ENCODE peak calls at places on chromosomes 1 and 21, in seven cellular contexts. T is cardiac muscle cell, Z is esophagus squamous epithelium, V is pancreas, H is GM12878, R is left ventricle myocardium inferior, N is NT2/D1. P is an unnamed sample. For H3K4me1, the result is how much of the 10 kb centered on the place peaks cover.

GRCh38 chr1:61007534-61008364 is 74.6 kb upstream of the NFIA start:
- DNase-seq in R (no peak), Z (no peak), H (no peak), T (no peak), N (peak), V (no peak), P (no peak)

GRCh38 chr1:116697892-116698595 is 30.5 kb upstream of the IGSF3 start:
- DNase-seq in H (no peak), T (no peak), Z (no peak), V (no peak), R (no peak), N (no peak), P (no peak)

GRCh38 chr1:3319874-3320245 is 134.6 kb upstream of the ARHGEF16 start:
- DNase-seq in H (no peak), Z (no peak), V (peak), N (peak), R (no peak), T (peak), P (no peak)

GRCh38 chr1:19664453-19665043 is at the start of gene HTR6:
- DNase-seq in H (no peak), R (no peak), V (no peak), N (no peak), Z (no peak), T (no peak), P (no peak)

GRCh38 chr1:78678324-78678723 is 28.7 kb downstream of the IFI44 start:
- DNase-seq in H (no peak), R (no peak), T (no peak), N (no peak), Z (no peak), V (no peak), P (no peak)

GRCh38 chr21:28439246-28439645 is 553.4 kb downstream of the LTN1 start:
- DNase-seq in R (no peak), N (no peak), V (no peak), Z (no peak), T (no peak), H (no peak), P (no peak)

GRCh38 chr1:151680812-151681211 is 35.8 kb downstream of the CELF3 start:
- DNase-seq in R (no peak), V (no peak), Z (no peak), N (no peak), T (peak), H (no peak), P (no peak)

GRCh38 chr1:53068314-53069084 is 6.5 kb downstream of the PODN start:
- DNase-seq in T (no peak), H (no peak), Z (no peak), V (no peak), N (no peak), R (peak), P (no peak)

GRCh38 chr1:78408192-78408591 is 82.6 kb upstream of the PTGFR start:
- DNase-seq in T (no peak), Z (no peak), R (no peak), V (no peak), N (no peak), H (no peak), P (no peak)

GRCh38 chr1:30159015-30159414 is 564.4 kb downstream of the MATN1 start:
- DNase-seq in T (no peak), V (no peak), Z (no peak), H (no peak), R (no peak), N (no peak), P (no peak)

GRCh38 chr21:45590246-45590725 is 48.0 kb upstream of the SLC19A1 start:
- DNase-seq in V (peak), N (peak), T (peak), R (peak), H (no peak), Z (no peak), P (peak)

GRCh38 chr1:3032970-3033794 is 11.9 kb downstream of the ACTRT2 start:
- DNase-seq in N (no peak), V (no peak), Z (no peak), H (no peak), R (no peak), T (no peak), P (no peak)

GRCh38 chr1:229058111-229058551 is 212.8 kb upstream of the RAB4A start:
- DNase-seq in H (no peak), T (no peak), N (no peak), R (no peak), V (no peak), Z (no peak), P (no peak)

GRCh38 chr1:172351347-172351746 is 69.1 kb upstream of the C1orf105 start:
- DNase-seq in Z (no peak), H (no peak), V (no peak), T (peak), R (no peak), N (no peak), P (no peak)

GRCh38 chr1:10814312-10814711 is 17.9 kb upstream of the CASZ1 start:
- DNase-seq in T (no peak), V (no peak), H (no peak), Z (no peak), R (no peak), N (no peak), P (peak)

GRCh38 chr1:119554188-119554587 is 47.2 kb downstream of the HSD3B1 start:
- DNase-seq in N (no peak), V (peak), Z (no peak), R (no peak), H (no peak), T (peak), P (no peak)

GRCh38 chr21:33490991-33491372 is 534 bp downstream of the DNAJC28 start:
- DNase-seq in V (no peak), Z (no peak), T (peak), H (no peak), N (no peak), R (no peak), P (no peak)

GRCh38 chr1:94622757-94623156 is 81.2 kb upstream of the F3 start:
- DNase-seq in T (peak), N (no peak), R (no peak), V (no peak), Z (no peak), H (no peak), P (no peak)

GRCh38 chr21:41375875-41376274 is 14.0 kb downstream of the MX2 start:
- DNase-seq in H (no peak), N (no peak), R (no peak), V (no peak), T (no peak), Z (no peak), P (no peak)

GRCh38 chr1:3063379-3064295 is 5.4 kb upstream of the PRDM16 start:
- DNase-seq in Z (no peak), N (no peak), T (no peak), R (no peak), H (no peak), V (no peak), P (no peak)

GRCh38 chr1:169308313-169309039 is 59.1 kb downstream of the NME7 start:
- DNase-seq in N (no peak), T (no peak), H (no peak), V (no peak), R (no peak), Z (no peak), P (no peak)

GRCh38 chr1:172934417-172934762 is 116.4 kb downstream of the TNFSF18 start:
- DNase-seq in V (no peak), R (no peak), H (no peak), T (no peak), N (no peak), Z (no peak), P (no peak)

GRCh38 chr1:155996166-155996565 is 17.8 kb upstream of the ARHGEF2 start:
- DNase-seq in R (no peak), Z (no peak), N (no peak), H (no peak), T (no peak), V (no peak), P (no peak)

GRCh38 chr1:22350171-22350961 is 101.3 kb upstream of the ZBTB40 start:
- DNase-seq in H (no peak), R (no peak), Z (no peak), V (no peak), N (no peak), T (no peak), P (no peak)

GRCh38 chr1:235952950-235953615 is 86.4 kb upstream of the LYST start:
- DNase-seq in H (peak), Z (no peak), V (no peak), T (no peak), R (no peak), N (no peak), P (no peak)

GRCh38 chr1:26025517-26025916 is 3.9 kb downstream of the EXTL1 start:
- DNase-seq in Z (no peak), N (no peak), R (no peak), H (no peak), T (no peak), V (no peak), P (no peak)

GRCh38 chr21:44984792-44985440 is 45.1 kb downstream of the SLX9 start:
- DNase-seq in H (no peak), Z (no peak), T (no peak), V (no peak), R (peak), N (no peak), P (peak)

GRCh38 chr1:119603695-119604094 is 44.4 kb downstream of the ZNF697 start:
- DNase-seq in Z (no peak), R (no peak), T (peak), N (no peak), V (no peak), H (no peak), P (no peak)

GRCh38 chr21:22743085-22743484 is 1744.9 kb downstream of the NCAM2 start:
- DNase-seq in V (no peak), T (no peak), R (no peak), Z (no peak), H (no peak), N (no peak), P (no peak)

GRCh38 chr1:173023343-173023742 is 27.4 kb downstream of the TNFSF18 start:
- DNase-seq in T (no peak), R (no peak), V (no peak), Z (no peak), N (no peak), H (no peak), P (no peak)

GRCh38 chr1:7267493-7267892 is 482.2 kb downstream of the CAMTA1 start:
- DNase-seq in N (no peak), V (no peak), T (no peak), Z (no peak), R (no peak), H (no peak), P (no peak)

GRCh38 chr1:115559987-115560386 is 81.8 kb upstream of the VANGL1 start:
- DNase-seq in Z (no peak), N (no peak), T (no peak), V (no peak), R (no peak), H (no peak), P (no peak)

GRCh38 chr1:15834406-15835204 is 12.9 kb upstream of the SPEN start:
- DNase-seq in H (peak), Z (peak), N (peak), T (peak), V (peak), R (peak), P (peak)

GRCh38 chr1:235054466-235054865 is 74.2 kb downstream of the TOMM20 start:
- DNase-seq in T (no peak), N (no peak), R (no peak), H (no peak), Z (no peak), V (no peak), P (no peak)

GRCh38 chr1:160836981-160837557 is 25.6 kb downstream of the CD244 start:
- DNase-seq in H (no peak), T (peak), Z (no peak), R (no peak), V (no peak), N (no peak), P (no peak)

GRCh38 chr1:160838876-160839275 is 23.8 kb downstream of the CD244 start:
- DNase-seq in H (no peak), Z (no peak), N (no peak), T (no peak), V (no peak), R (no peak), P (no peak)

GRCh38 chr1:160837558-160838205 is 25.0 kb downstream of the CD244 start:
- DNase-seq in T (peak), R (peak), Z (peak), V (no peak), N (peak), H (peak), P (peak)

GRCh38 chr1:160844447-160845232 is 18.0 kb downstream of the CD244 start:
- DNase-seq in V (no peak), R (no peak), N (no peak), Z (no peak), H (no peak), T (no peak), P (no peak)

GRCh38 chr1:160841079-160841478 is 21.6 kb downstream of the CD244 start:
- DNase-seq in V (no peak), T (no peak), R (no peak), H (no peak), N (no peak), Z (no peak), P (no peak)
- H3K4me1 ChIP-seq in V (under half), T (under half), R (under half), H (under half), N (under half), Z (under half), P (under half)

GRCh38 chr1:39395357-39395831 is 96.0 kb upstream of the BMP8A start:
- DNase-seq in V (no peak), Z (no peak), N (no peak), R (no peak), H (no peak), T (peak), P (no peak)
- H3K4me3 ChIP-seq in V (no peak), Z (no peak), N (no peak), R (no peak), H (no peak), T (peak), P (no peak)

GRCh38 chr1:211328866-211329265 is 2.2 kb downstream of the TRAF5 start:
- DNase-seq in R (no peak), N (no peak), T (no peak), Z (no peak), H (no peak), V (no peak), P (no peak)
- H3K4me1 ChIP-seq in R (under half), N (under half), T (under half), Z (under half), H (under half), V (half or more), P (under half)

GRCh38 chr1:50369008-50369634 is 54.1 kb downstream of the DMRTA2 start:
- DNase-seq in H (no peak), R (no peak), N (no peak), T (no peak), Z (no peak), V (no peak), P (no peak)

GRCh38 chr1:50371749-50372148 is 51.5 kb downstream of the DMRTA2 start:
- DNase-seq in H (no peak), Z (no peak), V (no peak), R (no peak), T (no peak), N (peak), P (no peak)

GRCh38 chr1:50369830-50370229 is 53.4 kb downstream of the DMRTA2 start:
- DNase-seq in R (no peak), Z (no peak), H (no peak), V (no peak), N (no peak), T (no peak), P (no peak)

GRCh38 chr1:50373532-50373931 is 49.7 kb downstream of the DMRTA2 start:
- DNase-seq in R (no peak), N (no peak), T (no peak), Z (no peak), H (no peak), V (no peak), P (no peak)

DNA sequence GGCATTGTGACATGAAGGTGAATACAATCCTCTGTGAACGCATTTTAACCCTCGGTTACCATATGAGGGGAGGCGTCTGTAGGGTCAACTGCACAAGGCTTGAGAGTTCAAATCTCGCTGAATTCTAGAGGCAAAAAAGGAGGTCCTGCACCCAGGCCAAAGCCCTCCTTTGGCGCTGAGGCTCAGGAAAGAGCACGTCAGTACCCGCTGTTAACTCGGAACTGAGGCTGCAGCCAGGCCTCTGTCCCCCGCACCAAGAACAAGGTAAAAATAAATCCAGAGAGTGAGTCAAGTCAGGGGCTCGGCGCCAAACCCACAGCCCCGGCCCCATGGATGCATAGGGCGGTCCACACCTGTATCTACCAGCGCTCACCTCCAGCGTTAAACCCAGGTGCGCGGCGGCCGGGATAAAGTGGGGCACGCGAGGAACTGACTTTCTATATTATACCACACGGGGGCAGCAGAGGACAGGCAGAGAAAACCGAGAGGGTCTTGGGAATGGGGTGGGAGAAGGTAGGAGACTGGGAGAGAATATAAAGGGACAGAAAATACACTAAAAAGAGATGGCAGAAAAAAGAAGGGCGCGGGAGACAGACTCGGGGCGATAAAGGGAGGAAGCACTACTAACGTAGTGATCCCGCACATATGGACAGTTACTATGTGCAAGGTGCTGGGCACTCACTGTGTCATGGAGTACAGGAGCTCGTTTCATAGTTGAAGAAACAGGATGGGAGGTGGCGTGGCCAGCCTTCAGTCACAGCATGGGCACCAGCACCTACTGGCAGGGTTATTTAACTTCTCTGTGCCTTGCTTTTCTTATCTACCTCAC is 54.9 kb downstream of the DMRTA2 start:
- DNase-seq in N (no peak), R (no peak), T (peak), H (no peak), V (peak), Z (no peak), P (no peak)
- H3K4me3 ChIP-seq in N (no peak), R (no peak), T (no peak), H (no peak), V (no peak), Z (no peak), P (no peak)

GRCh38 chr1:204499511-204500468 is 5.2 kb upstream of the PIK3C2B start:
- DNase-seq in Z (no peak), N (no peak), V (no peak), T (no peak), R (no peak), H (no peak), P (no peak)

GRCh38 chr1:204505674-204506073 is 10.5 kb upstream of the MDM4 start:
- DNase-seq in H (no peak), R (no peak), T (no peak), V (no peak), Z (no peak), N (no peak), P (no peak)

GRCh38 chr1:204503913-204504519 is 9.4 kb upstream of the PIK3C2B start:
- DNase-seq in Z (no peak), T (no peak), V (no peak), H (no peak), N (no peak), R (no peak), P (no peak)

GRCh38 chr1:204506091-204506968 is 9.9 kb upstream of the MDM4 start:
- DNase-seq in N (peak), R (peak), Z (no peak), V (peak), T (peak), H (peak), P (peak)

DNA sequence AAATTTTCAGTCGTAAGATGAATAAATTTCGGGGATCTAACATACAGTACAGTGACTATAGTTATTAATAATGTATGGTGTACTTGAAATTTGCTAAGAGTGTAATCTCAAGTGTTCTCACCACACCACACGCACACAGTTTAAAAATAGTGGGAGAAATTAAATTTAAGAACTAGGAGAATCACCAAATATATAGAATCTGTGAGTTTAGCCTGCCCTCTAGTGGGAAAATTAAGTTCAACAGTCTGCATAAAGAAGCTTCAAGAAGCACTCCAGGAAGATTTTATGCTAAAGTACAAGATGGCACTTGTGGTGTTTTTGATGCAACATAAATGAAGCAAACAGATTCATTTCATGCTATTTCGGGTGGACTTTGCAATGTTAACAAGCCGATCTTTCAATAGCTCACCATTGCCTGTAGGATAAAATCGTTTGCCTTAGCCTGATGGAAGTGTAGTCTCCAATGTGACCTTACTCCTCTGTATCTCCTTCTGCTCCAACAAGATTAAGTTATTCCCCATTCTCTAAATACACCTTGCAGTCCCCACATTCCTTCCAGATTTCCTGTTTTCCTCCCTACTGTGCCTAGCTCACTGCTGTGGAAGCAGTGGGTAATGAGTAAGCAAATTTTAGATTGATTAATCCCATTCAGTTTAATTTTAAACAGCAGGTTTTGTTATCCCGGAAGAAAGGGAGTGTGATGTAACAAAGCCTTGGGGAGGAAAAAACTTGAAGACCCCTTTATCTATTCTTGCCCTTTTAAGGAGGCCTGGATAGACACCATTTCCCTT is 8.7 kb upstream of the PIK3C2B start:
- DNase-seq in V (no peak), R (no peak), N (peak), T (peak), Z (no peak), H (no peak), P (no peak)
- H3K4me1 ChIP-seq in V (under half), R (under half), N (under half), T (under half), Z (under half), H (under half), P (under half)

GRCh38 chr1:113931456-113931855 is 2.3 kb downstream of the HIPK1 start:
- DNase-seq in T (peak), N (no peak), Z (no peak), H (no peak), R (no peak), V (no peak), P (no peak)
- H3K4me3 ChIP-seq in T (peak), N (no peak), Z (no peak), H (peak), R (peak), V (no peak), P (peak)